ENCODE peak calls at places on chromosome 2, in five cellular contexts. U is mesendoderm, S is trophoblast cell, V is GM23248, B is neuronal stem cell. E is an unnamed sample. For H3K27me3, the result is how much of the 10 kb centered on the place peaks cover.

GRCh38 chr2:219199470-219200211 is 6.9 kb upstream of the ZFAND2B start:
- DNase-seq in V (no peak), B (no peak), U (no peak), S (no peak), E (no peak)

GRCh38 chr2:28649481-28650260 is 102.0 kb upstream of the PPP1CB start:
- DNase-seq in V (peak), S (peak), B (no peak), U (no peak), E (no peak)

GRCh38 chr2:183291436-183291835 is 167.2 kb downstream of the NUP35 start:
- DNase-seq in B (no peak), S (no peak), U (peak), V (peak), E (no peak)

GRCh38 chr2:71882949-71883472 is 264.7 kb downstream of the CYP26B1 start:
- DNase-seq in S (peak), U (peak), B (no peak), V (peak), E (peak)

GRCh38 chr2:157830696-157831570 is 45.2 kb downstream of the ACVR1 start:
- DNase-seq in U (no peak), V (peak), S (peak), B (no peak), E (peak)

GRCh38 chr2:28004086-28004485 is 113.6 kb downstream of the BABAM2 start:
- DNase-seq in B (no peak), V (peak), S (no peak), U (no peak), E (peak)

GRCh38 chr2:187576906-187577305 is 22.7 kb upstream of the TFPI start:
- DNase-seq in S (no peak), B (no peak), V (no peak), U (peak), E (peak)

GRCh38 chr2:42335514-42336104 is 25.4 kb downstream of the COX7A2L start:
- DNase-seq in S (no peak), V (no peak), U (no peak), B (no peak), E (no peak)

GRCh38 chr2:134273240-134273983 is 19.5 kb downstream of the MGAT5 start:
- DNase-seq in U (no peak), V (no peak), B (no peak), S (no peak), E (no peak)

GRCh38 chr2:105454801-105455485 is 56.1 kb upstream of the FHL2 start:
- DNase-seq in B (no peak), S (peak), U (peak), V (peak), E (peak)

GRCh38 chr2:207304798-207305197 is 139.1 kb upstream of the KLF7 start:
- DNase-seq in V (no peak), U (no peak), S (no peak), B (no peak), E (no peak)

GRCh38 chr2:126687503-126687902 is 31.5 kb downstream of the GYPC start:
- DNase-seq in U (no peak), V (no peak), S (no peak), B (no peak), E (no peak)

GRCh38 chr2:141728142-141728541 is 402.7 kb downstream of the LRP1B start:
- DNase-seq in U (peak), S (no peak), V (no peak), B (no peak), E (no peak)

GRCh38 chr2:197097578-197098366 is 171.3 kb upstream of the PGAP1 start:
- DNase-seq in B (no peak), V (peak), S (peak), U (peak), E (peak)

DNA sequence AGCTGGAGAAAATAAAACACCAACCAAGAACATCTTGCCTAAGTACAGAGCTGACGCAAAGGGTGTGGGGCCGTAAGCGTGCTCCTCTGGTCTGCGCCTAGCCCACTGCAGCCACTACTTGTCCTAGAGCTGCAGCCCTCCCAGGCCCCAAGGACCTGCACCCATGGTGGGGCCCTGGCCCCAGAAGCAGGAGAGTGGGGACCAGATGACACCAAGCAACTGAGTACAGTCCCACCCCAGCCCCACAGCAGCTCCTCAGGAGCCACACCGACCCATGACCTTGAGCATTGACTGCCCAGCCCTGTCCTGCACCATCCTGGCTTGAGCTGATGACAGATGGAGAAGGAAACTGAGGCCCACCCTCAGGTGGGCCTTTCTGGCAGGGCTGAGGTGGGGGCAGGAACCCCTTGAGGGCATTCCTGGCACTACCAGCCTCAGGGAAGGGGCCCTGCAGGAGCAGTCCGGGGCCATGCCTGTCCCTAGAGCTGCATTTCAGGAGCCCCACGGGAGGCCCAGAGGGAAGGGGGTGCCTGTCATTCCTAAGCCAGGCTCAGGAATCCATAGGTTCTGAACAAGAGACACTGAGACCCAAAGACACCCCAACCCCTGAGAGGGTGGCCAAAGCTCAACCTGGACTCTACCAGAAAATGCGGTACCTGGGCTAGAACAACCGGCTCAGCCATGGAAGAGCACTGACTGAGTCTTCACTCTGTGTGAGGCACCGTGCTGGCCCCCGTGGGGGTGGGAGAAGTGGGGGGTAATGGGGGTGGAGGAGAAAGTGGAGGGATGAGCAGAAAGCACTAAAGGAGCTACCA is 4.9 kb downstream of the KIF1A start:
- DNase-seq in U (no peak), V (no peak), S (no peak), B (no peak), E (no peak)
- H3K27me3 ChIP-seq in U (under half), V (under half), S (under half), B (under half), E (under half)

GRCh38 chr2:26068602-26069298 is 34.9 kb downstream of the RAB10 start:
- DNase-seq in B (no peak), V (peak), U (peak), S (peak), E (peak)
- H3K9ac ChIP-seq in B (no peak), V (peak), U (no peak), S (no peak), E (peak)

GRCh38 chr2:176072292-176072669 is 11.5 kb downstream of the EVX2 start:
- DNase-seq in V (no peak), S (no peak), B (no peak), U (no peak), E (no peak)

GRCh38 chr2:176074919-176075425 is 8.8 kb downstream of the EVX2 start:
- DNase-seq in V (no peak), B (no peak), U (no peak), S (no peak), E (no peak)

GRCh38 chr2:176068037-176068832 is 15.5 kb downstream of the EVX2 start:
- DNase-seq in U (no peak), B (no peak), S (no peak), V (no peak), E (no peak)

GRCh38 chr2:176072951-176073904 is 10.5 kb downstream of the EVX2 start:
- DNase-seq in S (no peak), B (no peak), V (no peak), U (no peak), E (no peak)

GRCh38 chr2:176071330-176072291 is 12.2 kb downstream of the EVX2 start:
- DNase-seq in U (no peak), V (no peak), B (no peak), S (no peak), E (no peak)
- H3K27me3 ChIP-seq in U (half or more), V (half or more), B (half or more), S (half or more), E (half or more)

DNA sequence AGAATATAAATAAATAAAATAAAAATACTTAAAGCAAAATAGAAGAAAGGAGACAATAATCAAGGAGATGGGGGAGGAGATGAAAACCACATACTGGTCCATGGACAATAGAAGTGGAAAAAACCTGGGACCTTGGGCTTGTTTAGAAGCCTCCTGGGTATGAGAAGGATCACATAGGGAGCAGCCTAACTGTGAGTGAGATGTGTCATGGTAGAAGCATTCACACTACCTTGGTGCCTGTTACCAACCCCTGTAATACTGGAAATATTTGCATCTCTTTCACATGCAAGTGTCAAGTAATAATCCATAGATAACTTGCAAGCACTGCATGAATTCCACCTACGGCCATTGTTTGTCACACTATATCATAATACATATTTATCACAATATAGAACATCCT is 23.2 kb upstream of the RNF103 start:
- DNase-seq in V (no peak), U (peak), S (no peak), B (no peak), E (no peak)
- H3K9ac ChIP-seq in V (no peak), U (no peak), S (no peak), B (no peak), E (no peak)

DNA sequence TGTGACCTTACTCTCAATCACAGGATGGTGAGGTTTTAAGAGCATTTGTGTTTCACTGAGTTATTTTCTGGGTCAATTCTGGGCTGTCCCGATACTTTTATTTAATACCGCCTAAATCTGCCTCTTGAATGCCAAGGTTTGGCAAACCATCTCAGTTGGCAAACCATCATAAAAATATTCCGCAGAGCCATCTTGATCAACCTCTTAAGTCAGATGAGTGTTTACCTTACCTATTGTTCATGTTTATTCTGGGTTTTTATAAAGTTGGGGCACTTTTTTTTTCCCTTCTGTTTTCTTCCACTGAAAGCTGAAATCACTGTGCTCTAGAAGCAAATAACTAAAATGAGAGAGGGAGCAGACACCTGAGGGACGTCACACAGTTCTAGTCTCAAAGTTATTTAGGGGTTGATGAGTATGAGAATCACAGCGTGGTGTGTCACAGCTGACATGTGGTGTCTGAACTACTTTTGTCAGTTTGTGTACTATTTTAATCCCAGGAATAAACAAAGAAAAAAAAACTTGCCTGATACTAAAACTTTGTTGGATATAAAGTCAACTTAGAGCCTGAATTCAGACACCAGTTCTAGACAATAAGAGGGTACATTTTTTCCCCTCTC is 48.6 kb downstream of the ETAA1 start:
- DNase-seq in S (no peak), V (no peak), U (no peak), B (no peak), E (no peak)
- H3K27me3 ChIP-seq in S (under half), V (under half), U (under half), B (under half), E (under half)

DNA sequence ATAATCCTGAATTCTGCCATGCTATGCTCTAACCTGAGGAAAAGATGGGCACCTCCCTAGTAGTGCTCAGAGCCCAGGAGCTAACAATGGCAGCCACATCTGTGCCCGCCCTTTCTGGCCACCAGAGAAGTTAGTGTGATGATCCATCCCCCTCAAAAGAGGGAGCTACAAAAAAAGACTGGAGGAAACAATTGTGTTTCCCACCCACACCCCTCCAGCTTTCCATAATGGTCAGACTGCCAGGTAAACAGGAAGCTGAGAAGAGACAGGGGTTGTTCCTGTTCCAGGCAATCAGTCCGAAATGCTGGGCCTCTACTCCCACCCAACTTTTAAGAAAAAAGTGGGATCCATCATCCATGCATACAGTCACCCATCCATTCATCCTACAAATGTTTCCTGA is 3.2 kb downstream of the TBC1D8 start:
- DNase-seq in B (no peak), S (no peak), V (no peak), U (no peak), E (no peak)
- H3K9ac ChIP-seq in B (no peak), S (no peak), V (no peak), U (no peak), E (no peak)

E was measured in astrocyte.